ENCODE peak calls at places on chromosome 10, in six cellular contexts. K is activated T-helper 2 cell treated with anti-CD3 and anti-CD28 coated beads, Interferon-gamma antibody, Interleukin-2, Interleukin-4, amounts not matched to agents 10 μg/mL and 5 μg/mL and 100 μg/mL, durations not matched to agents 14 hours and 24 hours and 36 hours; L is GF-D8; R is CD4-positive, CD25-positive, alpha-beta regulatory T cell; S is stimulated activated CD4-positive, alpha-beta T cell treated with anti-CD3 and anti-CD28 coated beads, Interleukin-15, amount 100 ng/mL, for 1 hour; X is CD8-positive, alpha-beta T cell. E is an unnamed sample.

GRCh38 chr10:118035358-118036031 is 11.2 kb downstream of the RAB11FIP2 start:
- DNase-seq in X (no peak), K (no peak), R (no peak), L (peak; percentile 99), S (no peak), E (no peak)

GRCh38 chr10:43204943-43205671 is 61.8 kb downstream of the RASGEF1A start:
- DNase-seq in S (no peak), R (no peak), X (peak; percentile 58), L (peak; percentile 31), K (peak; percentile 30), E (peak; percentile 39)

GRCh38 chr10:110651044-110651958 is 7.2 kb downstream of the RBM20 start:
- DNase-seq in S (no peak), R (no peak), L (no peak), X (peak; percentile 37), K (no peak), E (peak; percentile 37)

GRCh38 chr10:71838264-71839211 is 12.5 kb downstream of the PSAP start:
- DNase-seq in X (no peak), K (no peak), R (no peak), L (no peak), S (no peak), E (no peak)

GRCh38 chr10:3948843-3949242 is 163.8 kb upstream of the KLF6 start:
- DNase-seq in K (peak; percentile 71), X (peak; percentile 86), L (no peak), S (peak; percentile 55), R (peak; percentile 55), E (peak; percentile 68)

GRCh38 chr10:14570800-14571199 is 203.9 kb downstream of the FAM107B start:
- DNase-seq in L (no peak), X (peak; percentile 43), K (no peak), R (no peak), S (no peak), E (no peak)

GRCh38 chr10:86346794-86347665 is 19.6 kb downstream of the GRID1 start:
- DNase-seq in L (no peak), S (no peak), K (no peak), R (no peak), X (no peak), E (no peak)

GRCh38 chr10:28677889-28678686 is 767 bp downstream of the BAMBI start:
- DNase-seq in K (peak; percentile 10), L (no peak), X (no peak), S (no peak), R (peak; percentile 2), E (peak; percentile 7)

GRCh38 chr10:4241724-4242345 is 456.8 kb upstream of the KLF6 start:
- DNase-seq in L (no peak), S (no peak), K (no peak), X (no peak), R (no peak), E (no peak)

GRCh38 chr10:69337312-69338132 is 59.2 kb downstream of the HK1 start:
- DNase-seq in K (no peak), X (no peak), R (no peak), S (no peak), L (peak; percentile 95), E (no peak)

GRCh38 chr10:70508912-70509366 is 30.4 kb downstream of the PALD1 start:
- DNase-seq in R (no peak), X (no peak), S (no peak), L (peak; percentile 61), K (no peak), E (no peak)

GRCh38 chr10:70918851-70919530 is 30.6 kb upstream of the PCBD1 start:
- DNase-seq in S (no peak), L (no peak), X (no peak), R (no peak), K (no peak), E (no peak)

GRCh38 chr10:89431977-89432376 is 17.6 kb downstream of the IFIT5 start:
- DNase-seq in K (no peak), L (no peak), R (no peak), X (no peak), S (no peak), E (no peak)

GRCh38 chr10:94850766-94851165 is 87.7 kb upstream of the CYP2C9 start:
- DNase-seq in R (no peak), X (no peak), S (no peak), L (no peak), K (no peak), E (no peak)

GRCh38 chr10:29163746-29164145 is 125.1 kb upstream of the LYZL1 start:
- DNase-seq in R (no peak), X (no peak), S (no peak), L (no peak), K (no peak), E (no peak)

GRCh38 chr10:55410415-55410885 is 609.4 kb upstream of the PCDH15 start:
- DNase-seq in X (no peak), K (no peak), R (no peak), L (no peak), S (no peak), E (no peak)

GRCh38 chr10:91682912-91683311 is 50.0 kb upstream of the PPP1R3C start:
- DNase-seq in S (no peak), X (no peak), L (no peak), R (no peak), K (no peak), E (no peak)

GRCh38 chr10:43252785-43253341 is 14.0 kb downstream of the RASGEF1A start:
- DNase-seq in L (no peak), K (no peak), X (no peak), R (no peak), S (peak; percentile 0), E (no peak)

GRCh38 chr10:61463035-61463909 is 10.1 kb upstream of the TMEM26 start:
- DNase-seq in X (no peak), K (no peak), L (no peak), S (no peak), R (no peak), E (no peak)

GRCh38 chr10:26857991-26858706 is 2.6 kb downstream of the ABI1 start:
- DNase-seq in S (no peak), K (no peak), X (no peak), R (no peak), L (no peak), E (no peak)

GRCh38 chr10:125043824-125044658 is 102.1 kb downstream of the ZRANB1 start:
- DNase-seq in X (no peak), K (no peak), R (no peak), L (no peak), S (no peak), E (no peak)

GRCh38 chr10:93741367-93741766 is 16.4 kb upstream of the LGI1 start:
- DNase-seq in X (no peak), S (no peak), R (no peak), K (no peak), L (no peak), E (no peak)

GRCh38 chr10:1309969-1310789 is 254.0 kb downstream of the WDR37 start:
- DNase-seq in S (no peak), X (no peak), R (no peak), K (no peak), L (no peak), E (no peak)

GRCh38 chr10:42973870-42974692 is 102.8 kb upstream of the RET start:
- DNase-seq in S (no peak), K (no peak), X (no peak), R (no peak), L (no peak), E (no peak)

GRCh38 chr10:20670569-20670968 is 226.5 kb downstream of the NEBL start:
- DNase-seq in S (no peak), L (no peak), R (no peak), K (no peak), X (no peak), E (no peak)

GRCh38 chr10:119206603-119207366 is 586 bp upstream of the GRK5 start:
- DNase-seq in X (peak; percentile 72), R (peak; percentile 52), S (peak; percentile 54), K (peak; percentile 65), L (peak; percentile 29), E (peak; percentile 79)

GRCh38 chr10:97901381-97901780 is 51.7 kb downstream of the GOLGA7B start:
- DNase-seq in S (no peak), K (no peak), L (no peak), X (no peak), R (no peak), E (no peak)

GRCh38 chr10:115093286-115093775 is at the start of gene ATRNL1:
- DNase-seq in R (no peak), X (no peak), L (no peak), K (no peak), S (no peak), E (no peak)

GRCh38 chr10:28566458-28566857 is 33.5 kb downstream of the WAC start:
- DNase-seq in S (no peak), R (no peak), X (no peak), L (no peak), K (no peak), E (no peak)

GRCh38 chr10:107653832-107654287 is 489.4 kb upstream of the SORCS1 start:
- DNase-seq in X (no peak), L (no peak), K (no peak), R (no peak), S (no peak), E (no peak)

GRCh38 chr10:119706521-119707278 is 19.1 kb upstream of the INPP5F start:
- DNase-seq in X (no peak), R (no peak), L (no peak), S (no peak), K (no peak), E (no peak)

GRCh38 chr10:114607358-114607998 is 50.6 kb downstream of the ABLIM1 start:
- DNase-seq in X (no peak), K (no peak), S (no peak), R (no peak), L (no peak), E (no peak)